ENCODE peak calls at places on chromosomes 11 and 22, in six cellular contexts. K, Z, S, N, V and H are unnamed samples.
A peak's percentile ranks its signal among the peaks of the same experiment; 100 is the strongest.

GRCh38 chr11:72308226-72309073 is 64.5 kb upstream of the PHOX2A start:
- DNase-seq in N (peak; percentile 84), Z (no peak), K (no peak), V (no peak), S (peak; percentile 98), H (no peak)

GRCh38 chr22:48979482-48979881 is 848.2 kb downstream of the BRD1 start:
- DNase-seq in S (no peak), K (no peak), N (no peak), Z (peak; percentile 26), V (no peak), H (no peak)

GRCh38 chr11:79294845-79295520 is 145.8 kb downstream of the TENM4 start:
- DNase-seq in S (no peak), N (no peak), V (no peak), Z (no peak), K (no peak), H (no peak)

GRCh38 chr11:115406404-115406803 is 97.8 kb downstream of the CADM1 start:
- DNase-seq in S (no peak), N (no peak), K (no peak), Z (no peak), V (no peak), H (no peak)

GRCh38 chr22:47835726-47836125 is 1073.3 kb downstream of the TBC1D22A start:
- DNase-seq in K (no peak), Z (peak; percentile 18), V (no peak), S (peak; percentile 6), N (peak; percentile 0), H (no peak)

GRCh38 chr22:25749420-25750169 is 7.6 kb downstream of the MYO18B start:
- DNase-seq in S (no peak), K (no peak), Z (no peak), V (no peak), N (no peak), H (no peak)

GRCh38 chr11:110805764-110806163 is 93.5 kb upstream of the ARHGAP20 start:
- DNase-seq in S (no peak), V (no peak), N (no peak), Z (no peak), K (no peak), H (no peak)

GRCh38 chr22:20420157-20420842 is 17.3 kb downstream of the SCARF2 start:
- DNase-seq in N (no peak), K (peak; percentile 9), V (no peak), Z (no peak), S (no peak), H (peak; percentile 38)

GRCh38 chr11:96317576-96317975 is 25.4 kb downstream of the MAML2 start:
- DNase-seq in V (no peak), S (no peak), N (no peak), K (no peak), Z (no peak), H (no peak)

GRCh38 chr22:49961601-49962011 is 1.0 kb downstream of the PIM3 start:
- DNase-seq in K (peak; percentile 76), Z (no peak), V (peak; percentile 34), N (no peak), S (no peak), H (no peak)

GRCh38 chr11:45031912-45032519 is 81.3 kb upstream of the TP53I11 start:
- DNase-seq in S (no peak), Z (no peak), K (no peak), N (no peak), V (no peak), H (no peak)

GRCh38 chr11:134498326-134499139 is 86.5 kb upstream of the B3GAT1 start:
- DNase-seq in S (no peak), Z (no peak), V (peak; percentile 22), N (no peak), K (no peak), H (peak; percentile 53)

GRCh38 chr11:104870910-104871309 is 27.4 kb downstream of the CASP12 start:
- DNase-seq in S (peak; percentile 62), Z (no peak), K (no peak), N (peak; percentile 71), V (no peak), H (no peak)

GRCh38 chr11:130650456-130651068 is 202.1 kb downstream of the ADAMTS15 start:
- DNase-seq in N (no peak), K (no peak), S (peak; percentile 59), V (no peak), Z (no peak), H (no peak)

GRCh38 chr11:104619751-104620150 is 278.5 kb downstream of the CASP12 start:
- DNase-seq in K (no peak), V (no peak), N (no peak), S (no peak), Z (no peak), H (no peak)

GRCh38 chr11:68325183-68325893 is 12.9 kb downstream of the LRP5 start:
- DNase-seq in V (no peak), N (no peak), K (no peak), S (no peak), Z (no peak), H (no peak)

GRCh38 chr11:44889266-44889665 is 61.4 kb downstream of the TP53I11 start:
- DNase-seq in V (no peak), Z (no peak), S (peak; percentile 23), K (no peak), N (peak; percentile 29), H (no peak)

GRCh38 chr11:63511349-63511748 is 5.5 kb downstream of the LGALS12 start:
- DNase-seq in S (no peak), Z (no peak), K (no peak), N (no peak), V (no peak), H (no peak)

GRCh38 chr11:57476883-57477506 is 16.7 kb downstream of the RTN4RL2 start:
- DNase-seq in N (peak; percentile 54), K (no peak), Z (no peak), S (peak; percentile 17), V (peak; percentile 80), H (peak; percentile 79)

GRCh38 chr22:29225422-29226090 is 19.9 kb downstream of the EMID1 start:
- DNase-seq in K (peak; percentile 84), V (no peak), N (peak; percentile 45), Z (no peak), S (peak; percentile 42), H (peak; percentile 74)

GRCh38 chr11:30016588-30017363 is at the start of gene KCNA4:
- DNase-seq in K (peak; percentile 64), Z (no peak), V (no peak), N (peak; percentile 15), S (no peak), H (peak; percentile 68)

GRCh38 chr11:120539681-120540369 is 28.3 kb downstream of the GRIK4 start:
- DNase-seq in K (no peak), S (peak; percentile 67), Z (peak; percentile 19), N (no peak), V (no peak), H (no peak)

GRCh38 chr11:45025716-45026492 is 75.2 kb upstream of the TP53I11 start:
- DNase-seq in N (no peak), S (peak; percentile 22), V (no peak), Z (no peak), K (peak; percentile 82), H (no peak)

GRCh38 chr11:14446701-14447169 is 52.9 kb downstream of the COPB1 start:
- DNase-seq in K (no peak), Z (no peak), V (no peak), N (peak; percentile 47), S (peak; percentile 70), H (no peak)

GRCh38 chr11:119236891-119237290 is 30.8 kb downstream of the CBL start:
- DNase-seq in N (peak; percentile 40), V (no peak), K (no peak), S (peak; percentile 84), Z (no peak), H (no peak)

DNA sequence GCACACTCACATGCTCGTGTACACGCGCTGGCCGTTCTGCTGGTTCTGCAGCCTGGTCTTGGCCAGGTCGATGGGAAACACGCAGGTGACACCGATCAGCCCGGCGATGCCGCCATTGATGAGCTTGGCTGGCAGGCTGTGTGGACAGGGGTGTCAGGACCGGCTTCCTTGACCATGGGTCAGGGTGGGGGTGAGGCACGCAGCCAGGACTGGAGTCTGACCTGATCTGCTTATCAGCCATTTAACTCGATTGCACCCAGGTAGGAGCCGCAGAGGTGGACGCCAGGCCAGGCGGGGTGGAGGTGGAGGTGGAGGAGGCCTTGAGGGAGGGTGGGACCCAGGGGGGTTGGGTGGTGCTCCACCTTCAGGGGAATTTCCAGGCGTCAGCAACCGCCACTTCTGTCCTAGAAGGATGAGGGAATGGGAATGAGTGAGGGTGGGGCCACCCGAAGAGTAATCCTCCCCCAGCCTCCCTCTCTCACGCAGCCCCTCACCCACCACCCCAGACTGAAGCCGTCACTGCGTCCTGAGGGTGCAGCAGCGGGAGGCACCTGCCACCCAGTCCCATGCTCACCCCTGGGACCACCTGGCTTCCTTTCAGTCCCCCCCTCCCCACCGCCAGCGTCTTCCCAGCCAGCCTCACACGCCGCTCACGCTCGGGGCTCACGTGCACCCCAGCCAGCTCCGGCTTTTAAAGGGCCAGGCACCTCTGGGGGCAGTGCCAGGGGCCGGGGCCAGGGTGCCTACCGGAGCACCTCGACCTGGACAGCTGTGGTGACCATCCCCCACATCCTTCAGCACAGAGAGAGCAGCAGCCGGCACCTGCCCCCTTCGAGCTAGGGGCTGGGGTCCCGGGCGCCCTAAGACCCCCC is 3.1 kb downstream of the SLC25A22 start:
- DNase-seq in Z (no peak), V (no peak), K (no peak), N (no peak), S (no peak), H (no peak)
- H3K4me1 ChIP-seq in Z (peaks cover 52% of the 10 kb centered on the region), V (peaks cover 9% of the 10 kb centered on the region), K (peaks cover 35% of the 10 kb centered on the region), N (peaks cover 18% of the 10 kb centered on the region), S (peaks cover 13% of the 10 kb centered on the region), H (peaks cover 22% of the 10 kb centered on the region)

DNA sequence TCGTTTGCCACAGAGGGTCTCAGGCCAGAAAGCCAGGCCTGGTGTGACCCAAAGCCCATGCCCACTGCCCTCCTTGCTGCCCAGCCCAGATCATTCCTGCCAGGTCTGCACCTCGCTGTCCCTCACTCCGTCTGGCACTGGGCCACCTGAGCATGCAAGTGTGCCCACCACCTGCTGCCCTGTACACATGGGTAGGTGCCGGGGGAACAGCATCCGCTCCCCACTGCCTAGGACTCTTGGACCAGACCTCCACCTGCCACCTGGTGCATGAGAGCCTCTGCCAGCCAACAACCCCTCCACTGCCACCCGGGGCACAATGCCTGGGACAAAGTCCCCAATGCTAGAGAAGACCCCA is 12.5 kb downstream of the MGAT3 start:
- DNase-seq in V (no peak), N (no peak), K (no peak), Z (no peak), S (no peak), H (no peak)
- H3K4me1 ChIP-seq in V (peaks cover 72% of the 10 kb centered on the region), N (peaks cover 39% of the 10 kb centered on the region), K (peaks cover 53% of the 10 kb centered on the region), Z (peaks cover 13% of the 10 kb centered on the region), S (peaks cover 28% of the 10 kb centered on the region), H (peaks cover 28% of the 10 kb centered on the region)

GRCh38 chr11:46970913-46971625 is 34.5 kb downstream of the CSTPP1 start:
- DNase-seq in K (no peak), N (no peak), Z (no peak), S (no peak), V (no peak), H (no peak)

GRCh38 chr11:46969379-46969778 is 32.8 kb downstream of the CSTPP1 start:
- DNase-seq in Z (no peak), V (no peak), N (no peak), K (no peak), S (no peak), H (no peak)

GRCh38 chr11:46963848-46964247 is 27.3 kb downstream of the CSTPP1 start:
- DNase-seq in N (no peak), Z (no peak), K (no peak), V (no peak), S (no peak), H (no peak)

GRCh38 chr11:46967962-46968361 is 31.4 kb downstream of the CSTPP1 start:
- DNase-seq in V (no peak), K (no peak), S (no peak), Z (no peak), N (no peak), H (no peak)

GRCh38 chr11:46966773-46967172 is 30.2 kb downstream of the CSTPP1 start:
- DNase-seq in Z (no peak), N (no peak), K (no peak), S (no peak), V (no peak), H (no peak)
- H3K4me1 ChIP-seq in Z (no peaks in the 10 kb centered on the region), N (no peaks in the 10 kb centered on the region), K (no peaks in the 10 kb centered on the region), S (no peaks in the 10 kb centered on the region), V (no peaks in the 10 kb centered on the region), H (no peaks in the 10 kb centered on the region)

GRCh38 chr11:128582496-128583366 is 4.6 kb downstream of the ETS1 start:
- DNase-seq in K (no peak), Z (no peak), S (peak; percentile 98), V (no peak), N (peak; percentile 96), H (no peak)
- H3K4me1 ChIP-seq in K (peaks cover 55% of the 10 kb centered on the region), Z (no peaks in the 10 kb centered on the region), S (peaks cover 2% of the 10 kb centered on the region), V (no peaks in the 10 kb centered on the region), N (peaks cover 18% of the 10 kb centered on the region), H (peaks cover 20% of the 10 kb centered on the region)